ENCODE peak calls at places on chromosomes 3 and 15, in six cellular contexts. T is HCT116, Q is H1, R is IMR-90, Z is heart left ventricle, E is spleen. A is an unnamed sample.
A peak's percentile ranks its signal among the peaks of the same experiment; 100 is the strongest.

GRCh38 chr3:132285620-132285945 is 31.6 kb upstream of the ACP3 start:
- DNase-seq in E (no peak), Z (no peak), T (no peak), Q (no peak), R (no peak), A (no peak)

GRCh38 chr3:195156286-195156890 is 114.6 kb downstream of the XXYLT1 start:
- DNase-seq in R (no peak), T (no peak), Q (no peak), Z (no peak), E (no peak), A (no peak)

GRCh38 chr15:93664180-93664951 is 567.0 kb upstream of the MCTP2 start:
- DNase-seq in T (no peak), Q (no peak), Z (no peak), E (no peak), R (no peak), A (no peak)

GRCh38 chr3:158101330-158102218 is 4.6 kb downstream of the SHOX2 start:
- DNase-seq in T (no peak), Z (no peak), Q (no peak), R (no peak), E (no peak), A (no peak)

GRCh38 chr15:65130941-65131340 is 2.7 kb downstream of the PDCD7 start:
- DNase-seq in E (no peak), Z (no peak), Q (no peak), R (no peak), T (no peak), A (no peak)

GRCh38 chr3:59772416-59773408 is 722.9 kb upstream of the CFAP20DC start:
- DNase-seq in Q (no peak), E (peak; percentile 74), R (no peak), T (no peak), Z (no peak), A (no peak)

GRCh38 chr3:49476563-49476962 is 6.5 kb downstream of the DAG1 start:
- DNase-seq in Z (no peak), Q (no peak), E (no peak), R (no peak), T (no peak), A (no peak)

GRCh38 chr15:91867581-91868026 is 14.1 kb downstream of the SLCO3A1 start:
- DNase-seq in E (peak; percentile 83), Z (peak; percentile 83), Q (no peak), T (peak; percentile 61), R (peak; percentile 87), A (no peak)

GRCh38 chr3:196985954-196986885 is 17.6 kb upstream of the PIGZ start:
- DNase-seq in T (no peak), E (no peak), Q (no peak), Z (no peak), R (no peak), A (no peak)

GRCh38 chr3:166291510-166291909 is 454.3 kb upstream of the BCHE start:
- DNase-seq in R (no peak), Q (peak; percentile 54), E (no peak), Z (no peak), T (no peak), A (no peak)

GRCh38 chr3:9715127-9715526 is 11.5 kb downstream of the CPNE9 start:
- DNase-seq in R (no peak), Q (peak; percentile 76), T (peak; percentile 6), E (no peak), Z (no peak), A (no peak)

GRCh38 chr3:71689305-71689704 is 35.9 kb downstream of the EIF4E3 start:
- DNase-seq in Z (no peak), E (no peak), Q (no peak), R (no peak), T (no peak), A (no peak)

GRCh38 chr15:58597943-58598828 is 151.3 kb downstream of the ADAM10 start:
- DNase-seq in E (no peak), R (no peak), Q (no peak), Z (no peak), T (no peak), A (no peak)

GRCh38 chr3:73070675-73071575 is 9.5 kb downstream of the EBLN2 start:
- DNase-seq in T (no peak), R (peak; percentile 92), E (no peak), Z (no peak), Q (no peak), A (no peak)

GRCh38 chr15:82105458-82106205 is 59.8 kb upstream of the MEX3B start:
- DNase-seq in Z (no peak), Q (no peak), T (no peak), R (peak; percentile 78), E (no peak), A (no peak)

GRCh38 chr3:131283862-131284261 is 97.7 kb upstream of the NUDT16 start:
- DNase-seq in Z (no peak), Q (no peak), R (no peak), T (no peak), E (no peak), A (no peak)

GRCh38 chr3:49647741-49648140 is 26.4 kb upstream of the APEH start:
- DNase-seq in Z (peak; percentile 52), Q (no peak), E (no peak), R (no peak), T (no peak), A (no peak)

GRCh38 chr3:175159202-175159601 is 300.1 kb downstream of the NAALADL2 start:
- DNase-seq in Z (no peak), T (no peak), E (no peak), R (no peak), Q (no peak), A (no peak)

GRCh38 chr3:175150812-175151411 is 291.8 kb downstream of the NAALADL2 start:
- DNase-seq in Z (no peak), E (no peak), Q (no peak), R (peak; percentile 4), T (peak; percentile 88), A (no peak)

GRCh38 chr3:175149675-175150074 is 290.5 kb downstream of the NAALADL2 start:
- DNase-seq in R (peak; percentile 5), T (no peak), E (no peak), Q (no peak), Z (no peak), A (no peak)

GRCh38 chr3:175153595-175153994 is 294.5 kb downstream of the NAALADL2 start:
- DNase-seq in R (no peak), E (no peak), Q (no peak), T (no peak), Z (no peak), A (no peak)

GRCh38 chr3:175155172-175155571 is 296.0 kb downstream of the NAALADL2 start:
- DNase-seq in T (no peak), R (no peak), Z (no peak), Q (no peak), E (no peak), A (no peak)
- TF ChIP-seq POLR2A in T (no peak), R (no peak), Z (no peak), Q (no peak), E (no peak), A (no peak)

GRCh38 chr15:101294731-101295606 is at the start of gene SNRPA1:
- DNase-seq in T (peak; percentile 83), E (peak; percentile 100), R (peak; percentile 94), Z (peak; percentile 100), Q (peak; percentile 96), A (peak; percentile 99)

GRCh38 chr15:101293122-101293521 is 1.9 kb downstream of the SNRPA1 start:
- DNase-seq in Q (no peak), Z (no peak), R (no peak), T (no peak), E (no peak), A (no peak)

GRCh38 chr15:101295607-101296225 is 668 bp upstream of the SNRPA1 start:
- DNase-seq in Z (no peak), Q (no peak), T (no peak), E (peak; percentile 94), R (peak; percentile 72), A (no peak)

GRCh38 chr15:101296418-101297405 is 1.7 kb upstream of the SNRPA1 start:
- DNase-seq in T (no peak), E (no peak), Z (no peak), Q (no peak), R (peak; percentile 29), A (no peak)
- H3K4me3 ChIP-seq in T (peak overlapping the region; percentile 57), E (no peak overlapping the region), Z (peak overlapping the region; percentile 99), Q (no peak overlapping the region), R (peak overlapping the region; percentile 14), A (no peak overlapping the region)

DNA sequence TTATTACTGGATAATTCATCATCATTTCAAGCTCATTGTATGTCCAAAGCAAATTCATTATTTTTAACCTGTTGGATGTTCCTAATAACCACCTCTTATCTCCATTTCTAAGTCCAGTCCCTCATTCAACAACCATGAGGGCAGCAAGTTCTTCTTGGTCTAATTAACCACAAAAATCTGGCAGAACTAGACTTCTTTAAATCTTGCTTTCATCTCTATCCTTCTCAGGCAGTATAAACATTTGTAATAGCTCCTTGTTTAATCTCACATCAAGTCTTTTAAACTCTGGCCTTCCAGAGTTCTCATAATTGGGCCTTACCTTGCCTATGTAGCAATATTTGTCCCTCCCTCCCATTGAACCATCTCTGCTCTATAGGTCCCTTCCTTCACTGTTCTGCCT is 17.0 kb upstream of the GHSR start:
- DNase-seq in Q (no peak), R (no peak), E (no peak), T (no peak), Z (no peak), A (no peak)
- H3K27ac ChIP-seq in Q (no peak overlapping the region), R (no peak overlapping the region), E (no peak overlapping the region), T (no peak overlapping the region), Z (no peak overlapping the region), A (no peak overlapping the region)

GRCh38 chr15:67137319-67137718 is 71.9 kb downstream of the SMAD3 start:
- DNase-seq in Q (no peak), E (no peak), Z (no peak), R (no peak), T (no peak), A (no peak)

GRCh38 chr15:67138946-67139855 is 73.8 kb downstream of the SMAD3 start:
- DNase-seq in R (peak; percentile 52), Z (no peak), E (no peak), T (no peak), Q (no peak), A (no peak)

GRCh38 chr15:67140078-67140833 is 74.9 kb downstream of the SMAD3 start:
- DNase-seq in Q (no peak), T (no peak), R (no peak), E (no peak), Z (no peak), A (no peak)

GRCh38 chr15:67136802-67137201 is 71.4 kb downstream of the SMAD3 start:
- DNase-seq in E (no peak), Q (no peak), Z (no peak), T (no peak), R (no peak), A (no peak)

DNA sequence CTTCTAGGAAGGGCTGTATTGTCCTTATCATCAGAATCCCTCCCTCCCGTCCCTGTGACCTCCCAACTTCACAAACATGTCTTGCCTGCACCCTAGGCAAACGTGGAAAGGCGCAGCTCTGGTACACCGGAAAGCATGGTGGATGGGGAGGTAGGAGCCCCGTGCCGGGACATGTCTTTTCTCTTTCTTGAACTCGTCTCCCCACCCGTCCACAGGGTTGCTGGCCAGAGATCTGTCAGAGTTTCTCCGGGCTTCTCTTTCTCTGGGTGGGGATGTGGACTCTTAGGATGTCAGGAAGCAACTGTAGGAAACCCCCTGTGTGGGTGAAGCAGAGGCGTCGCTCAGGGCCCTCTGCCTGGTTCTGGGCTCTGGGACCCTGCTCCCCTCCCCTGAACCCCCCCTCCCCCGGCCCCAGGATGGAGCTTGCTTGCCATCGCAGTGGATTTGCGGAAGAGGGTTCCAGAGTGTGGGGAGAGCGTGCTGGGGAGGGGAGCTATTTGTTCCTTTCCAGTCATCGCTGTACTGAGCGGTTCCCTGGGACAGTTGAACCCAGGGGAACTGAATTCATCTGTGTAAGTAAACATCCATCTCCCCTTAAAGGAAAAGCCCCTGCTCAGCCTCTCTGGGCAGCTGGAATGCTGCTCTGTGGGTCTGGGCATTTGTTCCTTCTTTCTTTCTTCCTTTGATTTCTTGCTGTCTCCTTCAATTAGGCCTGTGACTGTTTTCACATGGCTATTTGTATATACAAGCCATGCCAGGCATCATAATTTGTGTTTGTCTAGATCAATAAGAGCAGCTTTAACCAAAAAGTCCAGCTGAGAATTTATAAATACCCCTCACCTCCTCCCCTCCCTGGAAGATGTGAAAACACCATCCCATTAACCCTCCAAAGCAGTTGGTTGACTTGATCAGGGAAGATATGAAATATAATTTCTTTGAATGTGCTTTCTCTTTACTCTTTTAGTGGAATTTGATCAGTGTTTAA is 72.8 kb downstream of the SMAD3 start:
- DNase-seq in R (peak; percentile 49), E (no peak), Z (no peak), T (no peak), Q (no peak), A (no peak)
- TF ChIP-seq POLR2A in R (no peak), E (no peak), Z (no peak), T (no peak), Q (no peak), A (no peak)